ENCODE peak calls at places on chromosome 4, in eight cellular contexts. C is mesendoderm, A is left lung, U is ascending aorta, F is neural progenitor cell, V is right atrium auricular region, Z is choroid plexus epithelial cell, W is Karpas-422. D is an unnamed sample.

GRCh38 chr4:177413656-177414055 is 28.6 kb downstream of the AGA start:
- DNase-seq in C (no peak), V (no peak), Z (no peak), W (no peak), U (no peak), A (no peak), F (no peak), D (no peak)

GRCh38 chr4:173182403-173182802 is 13.8 kb downstream of the GALNT7 start:
- DNase-seq in V (no peak), C (no peak), A (no peak), W (no peak), F (no peak), Z (peak), U (peak), D (no peak)

GRCh38 chr4:145785391-145786008 is 105.6 kb downstream of the C4orf51 start:
- DNase-seq in W (no peak), A (no peak), Z (no peak), U (no peak), C (no peak), V (no peak), F (no peak), D (no peak)

GRCh38 chr4:82885410-82885809 is 5.5 kb downstream of the SEC31A start:
- DNase-seq in W (no peak), Z (no peak), C (no peak), V (no peak), A (no peak), U (no peak), F (no peak), D (no peak)

GRCh38 chr4:6241062-6241845 is 28.4 kb upstream of the WFS1 start:
- DNase-seq in W (no peak), A (peak), Z (no peak), F (no peak), U (no peak), C (no peak), V (no peak), D (no peak)

GRCh38 chr4:70722199-70722791 is 531 bp downstream of the RUFY3 start:
- DNase-seq in W (no peak), Z (peak), A (no peak), U (no peak), V (no peak), C (peak), F (no peak), D (peak)

GRCh38 chr4:2432991-2433530 is 14.3 kb downstream of the CFAP99 start:
- DNase-seq in A (no peak), C (peak), U (no peak), Z (peak), F (no peak), V (no peak), W (no peak), D (no peak)

GRCh38 chr4:10201356-10202223 is 85.0 kb upstream of the WDR1 start:
- DNase-seq in Z (no peak), F (no peak), A (no peak), C (no peak), V (no peak), U (no peak), W (no peak), D (no peak)

GRCh38 chr4:70496231-70496630 is 22.1 kb upstream of the AMTN start:
- DNase-seq in C (no peak), F (no peak), A (no peak), Z (no peak), V (no peak), W (no peak), U (no peak), D (no peak)

GRCh38 chr4:140094701-140095420 is 59.1 kb downstream of the MAML3 start:
- DNase-seq in U (peak), A (peak), Z (no peak), C (peak), V (peak), W (peak), F (no peak), D (no peak)

GRCh38 chr4:82517043-82517442 is 44.7 kb downstream of the TMEM150C start:
- DNase-seq in Z (peak), C (no peak), U (no peak), F (no peak), W (no peak), V (no peak), A (no peak), D (no peak)

GRCh38 chr4:123661080-123661737 is 264.6 kb downstream of the SPRY1 start:
- DNase-seq in F (no peak), U (no peak), Z (peak), C (no peak), V (no peak), W (no peak), A (no peak), D (peak)
- H3K4me3 ChIP-seq in F (no peak), U (no peak), Z (no peak), C (no peak), V (no peak), W (no peak), A (no peak), D (no peak)

GRCh38 chr4:1237981-1238675 is 10.8 kb downstream of the CTBP1 start:
- DNase-seq in V (no peak), Z (no peak), W (no peak), A (peak), C (no peak), F (no peak), U (peak), D (no peak)
- H3K4me3 ChIP-seq in V (no peak), Z (no peak), W (no peak), A (no peak), C (no peak), F (no peak), U (no peak), D (no peak)

GRCh38 chr4:25654971-25655963 is at the start of gene SLC34A2:
- DNase-seq in A (peak), V (no peak), C (peak), U (no peak), W (no peak), Z (no peak), F (peak), D (peak)

GRCh38 chr4:25658357-25658771 is 2.7 kb downstream of the SLC34A2 start:
- DNase-seq in F (no peak), U (no peak), C (no peak), W (no peak), V (no peak), Z (no peak), A (peak), D (no peak)

GRCh38 chr4:25658777-25659176 is 3.1 kb downstream of the SLC34A2 start:
- DNase-seq in U (no peak), A (no peak), W (no peak), C (no peak), F (no peak), V (no peak), Z (no peak), D (no peak)

GRCh38 chr4:25654031-25654970 is 1.4 kb upstream of the SLC34A2 start:
- DNase-seq in Z (peak), F (peak), C (peak), A (no peak), V (no peak), W (no peak), U (no peak), D (no peak)

GRCh38 chr4:25656031-25656430 is 380 bp downstream of the SLC34A2 start:
- DNase-seq in A (peak), C (peak), W (no peak), U (no peak), F (no peak), V (no peak), Z (no peak), D (no peak)
- H3K4me3 ChIP-seq in A (peak), C (no peak), W (no peak), U (no peak), F (peak), V (no peak), Z (no peak), D (no peak)

DNA sequence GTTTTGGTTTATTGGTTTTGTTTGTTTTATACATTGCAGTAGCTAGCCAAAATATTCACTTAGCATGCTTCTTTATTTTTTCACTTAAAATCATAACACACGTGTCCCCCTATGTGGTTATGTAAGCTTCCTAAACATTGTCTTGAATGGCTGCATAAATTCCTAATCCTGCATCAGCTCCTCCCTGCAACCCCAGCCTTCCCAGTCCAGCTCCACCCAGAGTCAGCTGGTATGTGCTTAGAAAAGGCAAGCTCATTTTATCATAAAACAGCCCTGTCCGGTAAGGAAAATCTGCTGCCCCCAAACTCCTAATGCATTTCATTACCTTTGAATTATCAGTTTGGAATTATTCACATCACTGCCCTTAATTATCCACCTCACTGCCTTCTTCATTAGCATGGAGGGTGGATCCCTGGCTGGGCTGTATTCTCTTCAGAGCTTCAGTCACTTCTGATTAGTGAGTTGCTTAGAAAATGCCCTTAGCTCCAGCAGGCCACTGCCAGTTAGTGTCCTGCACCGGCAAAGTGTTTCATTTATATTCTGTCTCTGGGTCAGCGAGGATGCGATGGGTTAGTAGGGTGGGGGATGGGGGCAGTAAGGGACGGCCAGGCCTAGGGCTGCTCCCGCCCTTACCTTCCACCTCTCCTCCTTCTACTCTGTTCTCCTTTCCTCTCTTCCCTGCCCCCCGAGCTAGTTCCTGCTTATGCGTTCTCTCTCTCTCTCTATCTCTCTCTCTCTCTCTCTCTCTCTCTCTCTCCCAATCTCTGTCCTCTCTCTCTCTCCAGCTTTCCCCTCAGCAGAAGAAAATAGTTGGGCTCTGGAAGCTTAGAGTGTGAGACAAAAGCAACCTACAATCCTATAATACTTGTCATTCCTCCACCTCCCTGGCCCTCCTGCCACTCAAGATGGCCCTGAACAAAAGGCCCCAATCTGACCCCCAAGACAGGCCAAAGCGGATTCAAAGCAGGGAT is 174.8 kb upstream of the KLF3 start:
- DNase-seq in U (no peak), Z (peak), A (no peak), V (no peak), C (peak), W (no peak), F (peak), D (no peak)
- H3K4me3 ChIP-seq in U (no peak), Z (no peak), A (no peak), V (no peak), C (no peak), W (no peak), F (peak), D (no peak)

GRCh38 chr4:105923507-105924238 is 28.4 kb downstream of the NPNT start:
- DNase-seq in W (no peak), F (peak), V (no peak), Z (no peak), C (peak), U (peak), A (peak), D (peak)

GRCh38 chr4:105921301-105921700 is 26.0 kb downstream of the NPNT start:
- DNase-seq in C (no peak), A (no peak), V (no peak), Z (no peak), U (no peak), F (no peak), W (no peak), D (no peak)

GRCh38 chr4:105924341-105924740 is 29.1 kb downstream of the NPNT start:
- DNase-seq in V (no peak), Z (no peak), F (no peak), A (no peak), C (no peak), W (no peak), U (no peak), D (no peak)
- H3K4me3 ChIP-seq in V (no peak), Z (no peak), F (no peak), A (no peak), C (no peak), W (no peak), U (no peak), D (no peak)

GRCh38 chr4:7939377-7940108 is at the start of gene AFAP1:
- DNase-seq in V (peak), A (peak), W (no peak), Z (peak), C (peak), F (peak), U (peak), D (peak)
- H3K4me3 ChIP-seq in V (peak), A (peak), W (no peak), Z (peak), C (peak), F (peak), U (peak), D (peak)

GRCh38 chr4:184475096-184475461 is 729 bp upstream of the IRF2 start:
- DNase-seq in A (peak), C (peak), W (peak), U (peak), F (no peak), Z (peak), V (peak), D (peak)
- H3K4me3 ChIP-seq in A (peak), C (peak), W (peak), U (peak), F (peak), Z (peak), V (peak), D (peak)

GRCh38 chr4:86014599-86014998 is 345.3 kb downstream of the MAPK10 start:
- DNase-seq in C (peak), Z (peak), F (no peak), U (no peak), V (no peak), A (no peak), W (peak), D (no peak)
- H3K4me3 ChIP-seq in C (no peak), Z (no peak), F (no peak), U (no peak), V (no peak), A (no peak), W (no peak), D (no peak)

D was measured in Jurkat, Clone E6-1.